ENCODE peak calls at places on chromosomes 1 and 21, in four cellular contexts. One of them, this sample, is unnamed.
A peak's percentile ranks its signal among the peaks of the same experiment; 100 is the strongest.

GRCh38 chr21:27171704-27172103 is 204.8 kb upstream of the ADAMTS5 start:
- DNase-seq in HCT116: no peak
- DNase-seq in uterus: no peak
- DNase-seq in Peyer's patch: no peak
- DNase-seq in this sample: no peak

GRCh38 chr1:101314244-101314643 is 77.4 kb downstream of the S1PR1 start:
- DNase-seq in uterus: no peak
- DNase-seq in HCT116: no peak
- DNase-seq in Peyer's patch: no peak
- DNase-seq in this sample: no peak

GRCh38 chr1:12063141-12064072 is at the start of gene TNFRSF8:
- DNase-seq in uterus: no peak
- DNase-seq in Peyer's patch: no peak
- DNase-seq in HCT116: no peak
- DNase-seq in this sample: no peak

GRCh38 chr1:183896466-183897026 is 91.6 kb downstream of the RGL1 start:
- DNase-seq in HCT116: no peak
- DNase-seq in uterus: no peak
- DNase-seq in Peyer's patch: no peak
- DNase-seq in this sample: no peak

GRCh38 chr1:168054117-168054516 is 82.6 kb downstream of the GPR161 start:
- DNase-seq in uterus: no peak
- DNase-seq in HCT116: no peak
- DNase-seq in Peyer's patch: no peak
- DNase-seq in this sample: no peak

GRCh38 chr1:221913351-221913750 is 171.5 kb upstream of the DUSP10 start:
- DNase-seq in Peyer's patch: no peak
- DNase-seq in HCT116: no peak
- DNase-seq in uterus: no peak
- DNase-seq in this sample: no peak

GRCh38 chr1:38183094-38183493 is 136.5 kb upstream of the POU3F1 start:
- DNase-seq in uterus: no peak
- DNase-seq in HCT116: no peak
- DNase-seq in Peyer's patch: no peak
- DNase-seq in this sample: no peak

GRCh38 chr1:162023547-162024501 is at the start of gene OLFML2B:
- DNase-seq in HCT116: peak; percentile 38
- DNase-seq in uterus: peak; percentile 65
- DNase-seq in Peyer's patch: peak; percentile 64
- DNase-seq in this sample: peak; percentile 50

GRCh38 chr1:104706631-104707147 is 957.0 kb downstream of the AMY1C start:
- DNase-seq in Peyer's patch: no peak
- DNase-seq in HCT116: no peak
- DNase-seq in uterus: no peak
- DNase-seq in this sample: no peak

GRCh38 chr1:174206148-174206826 is 47.0 kb downstream of the RABGAP1L start:
- DNase-seq in Peyer's patch: no peak
- DNase-seq in uterus: no peak
- DNase-seq in HCT116: no peak
- DNase-seq in this sample: no peak

GRCh38 chr1:233598891-233599541 is 14.9 kb upstream of the KCNK1 start:
- DNase-seq in HCT116: no peak
- DNase-seq in Peyer's patch: no peak
- DNase-seq in uterus: no peak
- DNase-seq in this sample: no peak

GRCh38 chr1:72524021-72524420 is 241.7 kb upstream of the NEGR1 start:
- DNase-seq in Peyer's patch: no peak
- DNase-seq in uterus: no peak
- DNase-seq in HCT116: no peak
- DNase-seq in this sample: no peak

GRCh38 chr1:67307251-67308060 is at the start of gene IL12RB2:
- DNase-seq in uterus: no peak
- DNase-seq in HCT116: no peak
- DNase-seq in Peyer's patch: peak; percentile 68
- DNase-seq in this sample: peak; percentile 68

GRCh38 chr1:212247179-212247721 is 38.0 kb upstream of the PPP2R5A start:
- DNase-seq in HCT116: no peak
- DNase-seq in Peyer's patch: no peak
- DNase-seq in uterus: no peak
- DNase-seq in this sample: peak; percentile 77

GRCh38 chr1:236516929-236517704 is 6.7 kb upstream of the LGALS8 start:
- DNase-seq in Peyer's patch: no peak
- DNase-seq in HCT116: no peak
- DNase-seq in uterus: no peak
- DNase-seq in this sample: no peak

GRCh38 chr1:160844447-160845232 is 18.0 kb downstream of the CD244 start:
- DNase-seq in HCT116: no peak
- DNase-seq in Peyer's patch: no peak
- DNase-seq in uterus: no peak
- DNase-seq in this sample: no peak

GRCh38 chr1:8217011-8217711 is 100.8 kb upstream of the SLC45A1 start:
- DNase-seq in Peyer's patch: no peak
- DNase-seq in uterus: peak; percentile 61
- DNase-seq in HCT116: no peak
- DNase-seq in this sample: peak; percentile 62

GRCh38 chr1:154741747-154742495 is 128.2 kb downstream of the KCNN3 start:
- DNase-seq in uterus: peak; percentile 51
- DNase-seq in Peyer's patch: no peak
- DNase-seq in HCT116: no peak
- DNase-seq in this sample: no peak

GRCh38 chr1:201697174-201697573 is 131.8 kb upstream of the IPO9 start:
- DNase-seq in Peyer's patch: no peak
- DNase-seq in HCT116: no peak
- DNase-seq in uterus: no peak
- DNase-seq in this sample: no peak

GRCh38 chr1:34761776-34762307 is 2.3 kb downstream of the GJB4 start:
- DNase-seq in uterus: no peak
- DNase-seq in HCT116: no peak
- DNase-seq in Peyer's patch: no peak
- DNase-seq in this sample: no peak

GRCh38 chr21:25421327-25422028 is 185.8 kb downstream of the MRPL39 start:
- DNase-seq in HCT116: no peak
- DNase-seq in Peyer's patch: peak; percentile 79
- DNase-seq in uterus: no peak
- DNase-seq in this sample: peak; percentile 35

GRCh38 chr1:31374511-31375196 is 1.8 kb upstream of the FABP3 start:
- DNase-seq in Peyer's patch: no peak
- DNase-seq in HCT116: no peak
- DNase-seq in uterus: peak; percentile 79
- DNase-seq in this sample: peak; percentile 73

GRCh38 chr1:57411262-57411661 is 12.6 kb downstream of the DAB1 start:
- DNase-seq in Peyer's patch: no peak
- DNase-seq in uterus: no peak
- DNase-seq in HCT116: no peak
- DNase-seq in this sample: no peak

GRCh38 chr1:49523764-49524163 is 500.0 kb downstream of the AGBL4 start:
- DNase-seq in HCT116: no peak
- DNase-seq in Peyer's patch: no peak
- DNase-seq in uterus: no peak
- DNase-seq in this sample: no peak

GRCh38 chr1:23217421-23218115 is at the start of gene HTR1D:
- DNase-seq in Peyer's patch: peak; percentile 54
- DNase-seq in uterus: no peak
- DNase-seq in HCT116: no peak
- DNase-seq in this sample: peak; percentile 7
- H3K27me3 ChIP-seq in Peyer's patch: peaks cover 10% of the 10 kb centered on the region
- H3K27me3 ChIP-seq in uterus: peaks cover 8% of the 10 kb centered on the region
- H3K27me3 ChIP-seq in HCT116: no peaks in the 10 kb centered on the region
- H3K27me3 ChIP-seq in this sample: no peaks in the 10 kb centered on the region

DNA sequence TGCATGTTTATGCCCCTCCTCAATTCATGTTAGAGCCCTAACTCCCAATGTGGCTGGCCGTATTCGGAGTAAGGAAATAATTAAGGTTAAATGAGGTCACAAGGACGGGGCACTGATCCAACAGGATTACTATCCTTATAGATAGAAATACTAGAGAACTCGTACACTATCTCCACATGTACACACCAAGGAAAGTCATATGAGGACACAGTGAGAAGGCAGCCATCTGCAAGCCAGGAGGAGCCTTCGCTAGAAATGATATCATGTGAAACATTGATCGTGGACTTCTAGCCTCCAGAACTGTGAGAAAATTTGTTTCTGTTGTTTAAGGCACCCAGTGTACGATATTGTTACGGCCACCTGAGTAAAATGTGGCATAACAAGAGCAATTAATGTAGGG is 79.7 kb downstream of the FAF1 start:
- DNase-seq in uterus: no peak
- DNase-seq in HCT116: no peak
- DNase-seq in Peyer's patch: no peak
- DNase-seq in this sample: no peak
- TF ChIP-seq POLR2A in uterus: no peak
- TF ChIP-seq POLR2A in HCT116: no peak
- TF ChIP-seq POLR2A in Peyer's patch: no peak
- TF ChIP-seq POLR2A in this sample: no peak

GRCh38 chr1:169486281-169486904 is 649 bp upstream of the SLC19A2 start:
- DNase-seq in Peyer's patch: no peak
- DNase-seq in uterus: no peak
- DNase-seq in HCT116: no peak
- DNase-seq in this sample: peak; percentile 23
- H3K27ac ChIP-seq in Peyer's patch: peak overlapping the region; percentile 96
- H3K27ac ChIP-seq in uterus: peak overlapping the region; percentile 97
- H3K27ac ChIP-seq in HCT116: peak overlapping the region; percentile 46
- H3K27ac ChIP-seq in this sample: peak overlapping the region; percentile 97

DNA sequence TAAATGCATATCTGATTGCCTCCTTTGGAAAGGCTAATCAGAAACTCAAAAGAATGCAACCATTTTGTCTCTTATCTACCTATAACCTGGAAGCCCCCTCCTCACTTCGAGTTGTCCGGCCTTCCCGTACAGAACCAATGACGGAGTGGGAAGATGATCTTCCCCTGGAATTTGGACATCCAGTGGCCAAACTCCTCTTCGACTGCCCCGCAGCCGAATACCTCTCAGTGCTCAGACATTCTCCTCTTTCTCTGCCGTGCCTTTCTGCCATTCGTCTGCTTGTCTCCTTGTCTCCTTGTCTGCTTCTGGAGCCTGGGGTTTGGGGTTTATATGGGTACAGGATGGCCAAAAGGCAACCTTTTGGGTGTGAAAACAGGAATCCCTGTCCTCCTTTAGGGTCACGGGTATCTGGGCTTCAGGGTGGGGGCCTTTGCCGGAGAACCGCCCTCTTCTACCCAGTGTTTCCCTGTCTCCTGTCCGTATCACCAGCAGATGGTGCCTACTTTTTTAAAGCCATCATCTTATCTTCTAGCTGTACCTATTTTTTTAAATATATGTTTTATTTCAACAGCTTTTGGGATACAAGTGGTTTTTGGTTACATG is 35.9 kb upstream of the RAB4A start:
- DNase-seq in uterus: no peak
- DNase-seq in HCT116: no peak
- DNase-seq in Peyer's patch: no peak
- DNase-seq in this sample: no peak
- H3K27me3 ChIP-seq in uterus: no peaks in the 10 kb centered on the region
- H3K27me3 ChIP-seq in HCT116: no peaks in the 10 kb centered on the region
- H3K27me3 ChIP-seq in Peyer's patch: no peaks in the 10 kb centered on the region
- H3K27me3 ChIP-seq in this sample: no peaks in the 10 kb centered on the region

GRCh38 chr1:9630331-9631081 is 21.0 kb upstream of the PIK3CD start:
- DNase-seq in uterus: no peak
- DNase-seq in Peyer's patch: no peak
- DNase-seq in HCT116: no peak
- DNase-seq in this sample: no peak

GRCh38 chr1:9628541-9629444 is 22.7 kb upstream of the PIK3CD start:
- DNase-seq in HCT116: no peak
- DNase-seq in uterus: no peak
- DNase-seq in Peyer's patch: peak; percentile 82
- DNase-seq in this sample: no peak

GRCh38 chr1:9626201-9626608 is 25.3 kb upstream of the PIK3CD start:
- DNase-seq in Peyer's patch: peak; percentile 65
- DNase-seq in uterus: no peak
- DNase-seq in HCT116: no peak
- DNase-seq in this sample: no peak

GRCh38 chr1:9631613-9632012 is 19.9 kb upstream of the PIK3CD start:
- DNase-seq in HCT116: no peak
- DNase-seq in uterus: no peak
- DNase-seq in Peyer's patch: no peak
- DNase-seq in this sample: no peak

GRCh38 chr1:9629445-9630201 is 21.9 kb upstream of the PIK3CD start:
- DNase-seq in Peyer's patch: peak; percentile 93
- DNase-seq in HCT116: no peak
- DNase-seq in uterus: peak; percentile 36
- DNase-seq in this sample: no peak
- TF ChIP-seq POLR2A in Peyer's patch: no peak
- TF ChIP-seq POLR2A in HCT116: no peak
- TF ChIP-seq POLR2A in uterus: no peak
- TF ChIP-seq POLR2A in this sample: no peak

DNA sequence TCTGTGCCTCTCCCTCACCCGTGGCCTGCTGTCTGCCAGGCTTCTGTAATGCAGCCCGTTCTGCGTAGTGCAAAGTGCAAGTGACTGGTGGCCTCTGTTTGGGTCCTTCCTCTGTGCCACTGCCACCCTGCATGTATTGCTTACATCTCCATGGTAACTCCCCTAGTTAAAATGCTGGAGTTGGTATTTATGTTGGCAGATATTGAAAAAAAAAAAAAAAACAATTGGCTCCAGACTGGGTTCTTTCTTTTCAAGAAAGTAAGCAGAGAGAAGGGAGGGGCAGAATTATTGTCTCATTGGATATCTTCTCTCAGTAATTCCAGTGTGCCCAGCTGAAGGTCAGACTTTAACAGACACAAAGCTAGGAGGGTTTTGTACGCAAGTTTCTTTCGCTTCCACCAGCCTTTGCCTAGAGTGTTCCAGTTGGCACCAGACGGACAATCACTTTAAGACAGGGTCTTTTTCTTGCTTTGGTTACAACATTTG is 242.3 kb downstream of the PBX1 start:
- DNase-seq in HCT116: no peak
- DNase-seq in Peyer's patch: no peak
- DNase-seq in uterus: no peak
- DNase-seq in this sample: no peak
- H3K27ac ChIP-seq in HCT116: no peak overlapping the region
- H3K27ac ChIP-seq in Peyer's patch: peak overlapping the region; percentile 20
- H3K27ac ChIP-seq in uterus: peak overlapping the region; percentile 63
- H3K27ac ChIP-seq in this sample: no peak overlapping the region